ENCODE peak calls at places on chromosomes 16 and 17, in ten cellular contexts. One of them, this sample, is unnamed.

GRCh38 chr16:89110641-89111040 is 17.0 kb downstream of the ACSF3 start:
- DNase-seq in IMR-90: no peak
- DNase-seq in kidney: peak
- DNase-seq in pancreas: no peak
- DNase-seq in lung: no peak
- DNase-seq in neural progenitor cell: no peak
- DNase-seq in ovary: no peak
- DNase-seq in mammary epithelial cell: no peak
- DNase-seq in AG04450: no peak
- DNase-seq in cardiac fibroblast: no peak
- DNase-seq in this sample: no peak

GRCh38 chr17:79691931-79692330 is 38.8 kb upstream of the ENPP7 start:
- DNase-seq in kidney: no peak
- DNase-seq in mammary epithelial cell: no peak
- DNase-seq in neural progenitor cell: no peak
- DNase-seq in ovary: peak
- DNase-seq in AG04450: no peak
- DNase-seq in IMR-90: no peak
- DNase-seq in lung: no peak
- DNase-seq in cardiac fibroblast: no peak
- DNase-seq in pancreas: no peak
- DNase-seq in this sample: no peak

GRCh38 chr16:78444-79145 is 570 bp downstream of the MPG start:
- DNase-seq in cardiac fibroblast: peak
- DNase-seq in AG04450: no peak
- DNase-seq in kidney: peak
- DNase-seq in mammary epithelial cell: no peak
- DNase-seq in ovary: peak
- DNase-seq in lung: no peak
- DNase-seq in neural progenitor cell: no peak
- DNase-seq in pancreas: no peak
- DNase-seq in IMR-90: peak
- DNase-seq in this sample: no peak

GRCh38 chr16:66856184-66856730 is 12.0 kb downstream of the CA7 start:
- DNase-seq in kidney: no peak
- DNase-seq in cardiac fibroblast: no peak
- DNase-seq in neural progenitor cell: no peak
- DNase-seq in ovary: no peak
- DNase-seq in pancreas: no peak
- DNase-seq in mammary epithelial cell: no peak
- DNase-seq in IMR-90: no peak
- DNase-seq in AG04450: no peak
- DNase-seq in lung: no peak
- DNase-seq in this sample: no peak

GRCh38 chr17:78925662-78926555 is 722 bp upstream of the TIMP2 start:
- DNase-seq in kidney: peak
- DNase-seq in neural progenitor cell: peak
- DNase-seq in mammary epithelial cell: no peak
- DNase-seq in pancreas: no peak
- DNase-seq in ovary: peak
- DNase-seq in AG04450: peak
- DNase-seq in IMR-90: peak
- DNase-seq in cardiac fibroblast: peak
- DNase-seq in lung: peak
- DNase-seq in this sample: peak

GRCh38 chr17:13209091-13209490 is 191.3 kb upstream of the ELAC2 start:
- DNase-seq in pancreas: no peak
- DNase-seq in IMR-90: no peak
- DNase-seq in neural progenitor cell: no peak
- DNase-seq in kidney: no peak
- DNase-seq in AG04450: no peak
- DNase-seq in ovary: no peak
- DNase-seq in lung: no peak
- DNase-seq in mammary epithelial cell: no peak
- DNase-seq in cardiac fibroblast: peak
- DNase-seq in this sample: no peak

GRCh38 chr17:82862758-82863645 is 23.2 kb upstream of the ZNF750 start:
- DNase-seq in mammary epithelial cell: no peak
- DNase-seq in pancreas: no peak
- DNase-seq in cardiac fibroblast: no peak
- DNase-seq in neural progenitor cell: peak
- DNase-seq in ovary: no peak
- DNase-seq in kidney: peak
- DNase-seq in IMR-90: no peak
- DNase-seq in lung: no peak
- DNase-seq in AG04450: no peak
- DNase-seq in this sample: peak

GRCh38 chr16:67699265-67699664 is 19.9 kb downstream of the GFOD2 start:
- DNase-seq in pancreas: no peak
- DNase-seq in neural progenitor cell: no peak
- DNase-seq in cardiac fibroblast: no peak
- DNase-seq in kidney: no peak
- DNase-seq in mammary epithelial cell: no peak
- DNase-seq in AG04450: no peak
- DNase-seq in IMR-90: no peak
- DNase-seq in lung: no peak
- DNase-seq in ovary: no peak
- DNase-seq in this sample: no peak

GRCh38 chr17:40331743-40332641 is 23.0 kb downstream of the RARA start:
- DNase-seq in AG04450: no peak
- DNase-seq in mammary epithelial cell: no peak
- DNase-seq in ovary: peak
- DNase-seq in kidney: peak
- DNase-seq in IMR-90: no peak
- DNase-seq in neural progenitor cell: no peak
- DNase-seq in lung: peak
- DNase-seq in pancreas: peak
- DNase-seq in cardiac fibroblast: peak
- DNase-seq in this sample: peak

GRCh38 chr17:6492892-6493674 is 48.8 kb downstream of the PIMREG start:
- DNase-seq in cardiac fibroblast: no peak
- DNase-seq in IMR-90: no peak
- DNase-seq in AG04450: no peak
- DNase-seq in ovary: peak
- DNase-seq in mammary epithelial cell: no peak
- DNase-seq in lung: no peak
- DNase-seq in pancreas: no peak
- DNase-seq in neural progenitor cell: no peak
- DNase-seq in kidney: peak
- DNase-seq in this sample: no peak

GRCh38 chr17:29661220-29661619 is 38.5 kb upstream of the CORO6 start:
- DNase-seq in lung: no peak
- DNase-seq in AG04450: no peak
- DNase-seq in kidney: no peak
- DNase-seq in cardiac fibroblast: no peak
- DNase-seq in IMR-90: no peak
- DNase-seq in mammary epithelial cell: no peak
- DNase-seq in neural progenitor cell: no peak
- DNase-seq in ovary: no peak
- DNase-seq in pancreas: no peak
- DNase-seq in this sample: no peak

GRCh38 chr17:13594310-13594709 is 7.4 kb downstream of the HS3ST3A1 start:
- DNase-seq in kidney: no peak
- DNase-seq in neural progenitor cell: no peak
- DNase-seq in cardiac fibroblast: no peak
- DNase-seq in lung: no peak
- DNase-seq in AG04450: no peak
- DNase-seq in IMR-90: no peak
- DNase-seq in mammary epithelial cell: no peak
- DNase-seq in ovary: no peak
- DNase-seq in pancreas: no peak
- DNase-seq in this sample: no peak

GRCh38 chr16:48537275-48537674 is 72.7 kb downstream of the N4BP1 start:
- DNase-seq in cardiac fibroblast: no peak
- DNase-seq in pancreas: peak
- DNase-seq in AG04450: no peak
- DNase-seq in kidney: peak
- DNase-seq in ovary: no peak
- DNase-seq in neural progenitor cell: no peak
- DNase-seq in mammary epithelial cell: no peak
- DNase-seq in lung: no peak
- DNase-seq in IMR-90: no peak
- DNase-seq in this sample: no peak

GRCh38 chr16:59048876-59049275 is 314.8 kb upstream of the GOT2 start:
- DNase-seq in kidney: no peak
- DNase-seq in pancreas: no peak
- DNase-seq in lung: no peak
- DNase-seq in neural progenitor cell: no peak
- DNase-seq in cardiac fibroblast: no peak
- DNase-seq in ovary: no peak
- DNase-seq in mammary epithelial cell: no peak
- DNase-seq in IMR-90: no peak
- DNase-seq in AG04450: no peak
- DNase-seq in this sample: no peak

GRCh38 chr17:17985153-17985552 is 12.5 kb downstream of the DRC3 start:
- DNase-seq in IMR-90: no peak
- DNase-seq in lung: no peak
- DNase-seq in mammary epithelial cell: no peak
- DNase-seq in kidney: no peak
- DNase-seq in AG04450: no peak
- DNase-seq in neural progenitor cell: no peak
- DNase-seq in ovary: no peak
- DNase-seq in cardiac fibroblast: no peak
- DNase-seq in pancreas: no peak
- DNase-seq in this sample: no peak
- H3K4me3 ChIP-seq in IMR-90: no peak
- H3K4me3 ChIP-seq in lung: no peak
- H3K4me3 ChIP-seq in mammary epithelial cell: no peak
- H3K4me3 ChIP-seq in kidney: no peak
- H3K4me3 ChIP-seq in AG04450: no peak
- H3K4me3 ChIP-seq in neural progenitor cell: no peak
- H3K4me3 ChIP-seq in ovary: no peak
- H3K4me3 ChIP-seq in cardiac fibroblast: no peak
- H3K4me3 ChIP-seq in pancreas: no peak
- H3K4me3 ChIP-seq in this sample: no peak

DNA sequence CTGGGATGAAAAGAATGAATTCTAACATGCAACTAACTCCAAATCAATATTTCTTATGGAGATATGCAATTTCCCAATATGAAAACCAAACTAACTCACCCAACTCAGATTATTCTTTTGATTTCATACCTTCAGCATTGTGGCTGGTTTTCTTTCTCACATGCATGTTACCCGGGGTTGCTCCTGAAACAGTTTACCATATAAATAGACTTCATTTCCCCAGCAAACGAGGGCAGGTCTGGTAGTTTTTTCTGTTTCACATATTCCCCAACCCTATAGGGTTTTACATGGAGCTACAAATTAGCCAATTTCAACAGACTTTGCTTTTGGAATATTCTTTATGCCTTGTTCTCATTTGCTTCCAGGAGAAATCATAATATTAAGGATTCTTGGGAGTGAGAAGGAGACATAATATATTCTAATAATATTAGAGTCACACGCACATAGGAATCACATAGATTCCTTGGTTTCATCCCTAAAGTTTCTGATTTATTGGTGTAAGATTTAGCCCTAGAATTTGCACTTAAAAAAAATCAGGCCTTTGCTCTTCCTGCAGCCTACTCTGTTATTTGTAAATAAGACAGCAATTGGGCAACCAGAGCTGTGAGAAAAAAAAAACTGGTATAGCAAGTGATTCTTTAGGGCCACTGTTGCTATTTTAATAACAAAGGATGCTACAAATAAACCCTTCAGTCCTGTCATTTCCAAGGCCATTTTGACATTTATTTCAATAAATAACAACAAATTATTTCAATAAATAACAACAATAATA is 60.3 kb upstream of the FAM20A start:
- DNase-seq in IMR-90: no peak
- DNase-seq in ovary: no peak
- DNase-seq in neural progenitor cell: no peak
- DNase-seq in AG04450: no peak
- DNase-seq in cardiac fibroblast: no peak
- DNase-seq in kidney: no peak
- DNase-seq in mammary epithelial cell: no peak
- DNase-seq in pancreas: no peak
- DNase-seq in lung: no peak
- DNase-seq in this sample: no peak
- H3K4me3 ChIP-seq in IMR-90: no peak
- H3K4me3 ChIP-seq in ovary: no peak
- H3K4me3 ChIP-seq in neural progenitor cell: no peak
- H3K4me3 ChIP-seq in AG04450: no peak
- H3K4me3 ChIP-seq in cardiac fibroblast: no peak
- H3K4me3 ChIP-seq in kidney: no peak
- H3K4me3 ChIP-seq in mammary epithelial cell: no peak
- H3K4me3 ChIP-seq in pancreas: no peak
- H3K4me3 ChIP-seq in lung: no peak
- H3K4me3 ChIP-seq in this sample: no peak

GRCh38 chr17:36185416-36185815 is 9.0 kb upstream of the TBC1D3B start:
- DNase-seq in IMR-90: no peak
- DNase-seq in AG04450: no peak
- DNase-seq in ovary: no peak
- DNase-seq in kidney: no peak
- DNase-seq in lung: no peak
- DNase-seq in cardiac fibroblast: no peak
- DNase-seq in neural progenitor cell: no peak
- DNase-seq in pancreas: no peak
- DNase-seq in mammary epithelial cell: no peak
- DNase-seq in this sample: no peak

GRCh38 chr17:36183001-36183810 is 6.8 kb upstream of the TBC1D3B start:
- DNase-seq in neural progenitor cell: peak
- DNase-seq in AG04450: peak
- DNase-seq in ovary: peak
- DNase-seq in pancreas: peak
- DNase-seq in mammary epithelial cell: peak
- DNase-seq in cardiac fibroblast: peak
- DNase-seq in IMR-90: peak
- DNase-seq in kidney: peak
- DNase-seq in lung: no peak
- DNase-seq in this sample: peak

GRCh38 chr17:36182176-36183000 is 6.0 kb upstream of the TBC1D3B start:
- DNase-seq in AG04450: no peak
- DNase-seq in pancreas: peak
- DNase-seq in kidney: peak
- DNase-seq in lung: no peak
- DNase-seq in IMR-90: no peak
- DNase-seq in cardiac fibroblast: no peak
- DNase-seq in mammary epithelial cell: no peak
- DNase-seq in ovary: peak
- DNase-seq in neural progenitor cell: peak
- DNase-seq in this sample: peak

GRCh38 chr17:36188891-36189306 is 7.7 kb downstream of the CCL3L1 start:
- DNase-seq in ovary: no peak
- DNase-seq in AG04450: no peak
- DNase-seq in mammary epithelial cell: no peak
- DNase-seq in kidney: no peak
- DNase-seq in cardiac fibroblast: no peak
- DNase-seq in neural progenitor cell: no peak
- DNase-seq in lung: no peak
- DNase-seq in IMR-90: no peak
- DNase-seq in pancreas: no peak
- DNase-seq in this sample: no peak

GRCh38 chr17:36183811-36184765 is 7.7 kb upstream of the TBC1D3B start:
- DNase-seq in kidney: no peak
- DNase-seq in ovary: no peak
- DNase-seq in pancreas: peak
- DNase-seq in cardiac fibroblast: no peak
- DNase-seq in neural progenitor cell: no peak
- DNase-seq in mammary epithelial cell: no peak
- DNase-seq in AG04450: no peak
- DNase-seq in IMR-90: no peak
- DNase-seq in lung: no peak
- DNase-seq in this sample: no peak
- H3K4me3 ChIP-seq in kidney: no peak
- H3K4me3 ChIP-seq in ovary: peak
- H3K4me3 ChIP-seq in pancreas: peak
- H3K4me3 ChIP-seq in cardiac fibroblast: peak
- H3K4me3 ChIP-seq in neural progenitor cell: peak
- H3K4me3 ChIP-seq in mammary epithelial cell: peak
- H3K4me3 ChIP-seq in AG04450: peak
- H3K4me3 ChIP-seq in IMR-90: no peak
- H3K4me3 ChIP-seq in lung: peak
- H3K4me3 ChIP-seq in this sample: peak

GRCh38 chr17:64975318-64976087 is 56.2 kb upstream of the LRRC37A3 start:
- DNase-seq in IMR-90: peak
- DNase-seq in mammary epithelial cell: peak
- DNase-seq in kidney: peak
- DNase-seq in neural progenitor cell: peak
- DNase-seq in lung: peak
- DNase-seq in cardiac fibroblast: peak
- DNase-seq in ovary: peak
- DNase-seq in AG04450: peak
- DNase-seq in pancreas: peak
- DNase-seq in this sample: peak
- H3K4me3 ChIP-seq in IMR-90: peak
- H3K4me3 ChIP-seq in mammary epithelial cell: peak
- H3K4me3 ChIP-seq in kidney: peak
- H3K4me3 ChIP-seq in neural progenitor cell: peak
- H3K4me3 ChIP-seq in lung: peak
- H3K4me3 ChIP-seq in cardiac fibroblast: peak
- H3K4me3 ChIP-seq in ovary: peak
- H3K4me3 ChIP-seq in AG04450: peak
- H3K4me3 ChIP-seq in pancreas: peak
- H3K4me3 ChIP-seq in this sample: peak